ENCODE peak calls at places on chromosomes 2 and 18, in six cellular contexts. G, N, R, F, U and Q are unnamed samples.

GRCh38 chr2:40348665-40349064 is 103.2 kb downstream of the SLC8A1 start:
- DNase-seq in G (no peak), N (peak; percentile 21), R (no peak), F (no peak), U (no peak), Q (no peak)

GRCh38 chr2:10495988-10496313 is 47.8 kb upstream of the ODC1 start:
- DNase-seq in G (no peak), N (no peak), R (no peak), F (peak; percentile 40), U (no peak), Q (no peak)

GRCh38 chr2:9951522-9952285 is at the start of gene GRHL1:
- DNase-seq in G (peak; percentile 98), N (peak; percentile 100), R (peak; percentile 85), F (peak; percentile 89), U (peak; percentile 88), Q (peak; percentile 97)

GRCh38 chr2:206855585-206856433 is 83.5 kb upstream of the CPO start:
- DNase-seq in G (no peak), N (peak; percentile 45), R (no peak), F (no peak), U (no peak), Q (peak; percentile 61)

GRCh38 chr18:3447035-3447894 is 2.7 kb upstream of the TGIF1 start:
- DNase-seq in G (peak; percentile 73), N (peak; percentile 67), R (no peak), F (peak; percentile 65), U (no peak), Q (peak; percentile 77)

GRCh38 chr18:60935046-60935445 is 398.2 kb upstream of the CDH20 start:
- DNase-seq in G (no peak), N (no peak), R (no peak), F (no peak), U (no peak), Q (no peak)

GRCh38 chr18:28178720-28179119 is 1.8 kb upstream of the CDH2 start:
- DNase-seq in G (peak; percentile 34), N (peak; percentile 62), R (no peak), F (no peak), U (no peak), Q (no peak)

GRCh38 chr18:50143891-50144290 is 51.1 kb downstream of the MYO5B start:
- DNase-seq in G (peak; percentile 55), N (no peak), R (peak; percentile 34), F (no peak), U (no peak), Q (no peak)

GRCh38 chr18:28740575-28740974 is 563.6 kb upstream of the CDH2 start:
- DNase-seq in G (no peak), N (no peak), R (no peak), F (no peak), U (no peak), Q (no peak)

GRCh38 chr2:150188177-150188576 is 299.3 kb downstream of the RND3 start:
- DNase-seq in G (no peak), N (no peak), R (no peak), F (no peak), U (no peak), Q (no peak)

GRCh38 chr18:61587865-61588264 is 254.6 kb downstream of the CDH20 start:
- DNase-seq in G (peak; percentile 12), N (peak; percentile 58), R (no peak), F (no peak), U (no peak), Q (no peak)

GRCh38 chr2:182946949-182947348 is 80.5 kb upstream of the FRZB start:
- DNase-seq in G (no peak), N (no peak), R (no peak), F (no peak), U (no peak), Q (no peak)

GRCh38 chr2:27622921-27623384 is 5.9 kb downstream of the CCDC121 start:
- DNase-seq in G (no peak), N (peak; percentile 90), R (no peak), F (no peak), U (no peak), Q (no peak)

GRCh38 chr2:13332060-13332459 is 615.3 kb downstream of the TRIB2 start:
- DNase-seq in G (no peak), N (no peak), R (no peak), F (no peak), U (no peak), Q (no peak)

GRCh38 chr2:148590613-148591012 is 53.9 kb upstream of the EPC2 start:
- DNase-seq in G (no peak), N (peak; percentile 8), R (no peak), F (no peak), U (no peak), Q (no peak)

GRCh38 chr2:142865924-142866323 is 11.5 kb upstream of the KYNU start:
- DNase-seq in G (no peak), N (no peak), R (no peak), F (no peak), U (no peak), Q (no peak)

GRCh38 chr2:201984800-201985525 is 48.7 kb upstream of the FZD7 start:
- DNase-seq in G (no peak), N (no peak), R (no peak), F (no peak), U (no peak), Q (no peak)

GRCh38 chr2:176177580-176178270 is 10.7 kb upstream of the HOXD1 start:
- DNase-seq in G (no peak), N (peak; percentile 91), R (no peak), F (no peak), U (no peak), Q (no peak)

GRCh38 chr2:221501210-221501882 is 70.8 kb downstream of the EPHA4 start:
- DNase-seq in G (no peak), N (no peak), R (no peak), F (no peak), U (no peak), Q (no peak)

GRCh38 chr18:44715245-44715644 is 34.6 kb downstream of the SETBP1 start:
- DNase-seq in G (peak; percentile 54), N (peak; percentile 80), R (no peak), F (peak; percentile 68), U (no peak), Q (no peak)

GRCh38 chr2:191899442-191899841 is 52.6 kb upstream of the CAVIN2 start:
- DNase-seq in G (no peak), N (peak; percentile 74), R (no peak), F (no peak), U (no peak), Q (no peak)

GRCh38 chr2:205858781-205859478 is 176.6 kb downstream of the NRP2 start:
- DNase-seq in G (no peak), N (no peak), R (no peak), F (peak; percentile 70), U (no peak), Q (no peak)

GRCh38 chr18:34909637-34910364 is 131.4 kb upstream of the MAPRE2 start:
- DNase-seq in G (no peak), N (no peak), R (no peak), F (no peak), U (no peak), Q (no peak)

GRCh38 chr2:141699573-141699972 is 431.2 kb downstream of the LRP1B start:
- DNase-seq in G (no peak), N (no peak), R (peak; percentile 8), F (no peak), U (no peak), Q (no peak)

GRCh38 chr2:120587326-120587996 is 148.2 kb upstream of the GLI2 start:
- DNase-seq in G (no peak), N (peak; percentile 18), R (no peak), F (no peak), U (no peak), Q (no peak)
- H3K27me3 ChIP-seq in G (peaks cover 21% of the 10 kb centered on the region), N (no peaks in the 10 kb centered on the region), R (peaks cover 4% of the 10 kb centered on the region), F (no peaks in the 10 kb centered on the region), U (peaks cover 6% of the 10 kb centered on the region), Q (no peaks in the 10 kb centered on the region)

DNA sequence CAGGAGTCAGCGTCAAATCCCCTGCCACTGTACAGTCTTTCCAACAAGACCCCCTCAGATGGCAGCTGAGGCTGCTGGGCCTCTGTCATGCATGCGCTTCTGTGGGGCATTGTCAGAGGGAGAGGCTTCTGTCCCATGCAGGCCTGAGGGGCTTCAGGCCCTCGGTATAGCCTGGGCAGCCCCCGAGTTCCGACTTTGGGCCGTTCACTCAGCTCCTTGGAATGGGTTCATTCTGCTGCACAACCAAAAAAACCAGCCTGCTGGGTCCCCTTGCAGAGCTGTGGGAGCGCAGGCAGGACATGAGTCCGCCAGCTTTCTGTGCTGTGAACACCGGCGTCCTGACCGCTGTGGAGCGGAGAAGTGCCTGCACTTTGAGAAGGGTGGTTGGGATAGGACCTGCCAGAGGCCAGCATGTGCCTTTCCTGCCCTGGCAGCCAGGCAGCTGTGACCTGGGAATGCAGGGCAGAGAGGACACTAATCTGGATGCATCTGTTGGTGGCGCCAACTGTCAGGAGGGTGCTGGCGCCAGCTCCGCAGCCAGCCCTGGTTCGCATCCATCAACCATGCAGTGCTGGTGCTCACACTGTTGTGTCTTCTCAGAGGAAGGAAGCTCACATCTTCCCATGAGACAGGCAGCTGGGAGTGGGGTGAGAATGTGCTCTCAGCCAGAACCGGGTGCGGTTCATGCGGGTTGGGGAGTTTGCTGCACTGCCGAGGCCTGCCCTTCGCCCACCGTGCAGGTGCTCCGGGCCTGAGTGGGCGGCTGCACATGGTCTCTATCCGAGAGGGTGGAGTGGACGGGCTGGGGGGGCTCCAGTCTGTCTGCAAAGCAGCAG is 14.3 kb downstream of the ARHGEF4 start:
- DNase-seq in G (no peak), N (peak; percentile 55), R (no peak), F (no peak), U (no peak), Q (peak; percentile 70)
- H3K4me3 ChIP-seq in G (no peak overlapping the region), N (no peak overlapping the region), R (no peak overlapping the region), F (no peak overlapping the region), U (no peak overlapping the region), Q (no peak overlapping the region)

DNA sequence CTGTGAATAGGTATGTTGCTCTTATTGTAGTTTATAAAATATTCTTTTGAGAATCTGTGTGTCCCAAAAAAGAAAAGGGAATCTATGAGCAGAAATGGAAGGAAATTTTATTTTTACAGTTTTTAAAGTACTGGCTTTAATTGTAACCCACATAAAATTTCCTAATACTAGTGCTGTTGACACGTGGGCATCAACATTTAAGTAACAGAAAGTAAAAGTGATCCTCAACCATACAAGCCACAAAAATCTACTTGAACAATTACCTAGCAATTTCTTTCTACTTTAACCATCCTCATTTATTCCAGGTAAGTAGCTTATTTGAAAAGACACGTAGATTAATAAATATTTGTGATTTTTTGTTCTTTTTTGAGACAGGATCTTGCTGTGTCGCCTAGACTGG is 62.0 kb downstream of the MAP3K20 start:
- DNase-seq in G (no peak), N (no peak), R (no peak), F (no peak), U (no peak), Q (no peak)
- H3K4me1 ChIP-seq in G (no peaks in the 10 kb centered on the region), N (peaks cover 25% of the 10 kb centered on the region), R (no peaks in the 10 kb centered on the region), F (no peaks in the 10 kb centered on the region), U (peaks cover 12% of the 10 kb centered on the region), Q (peaks cover 2% of the 10 kb centered on the region)

GRCh38 chr2:48574353-48575290 is 43.0 kb upstream of the GTF2A1L start:
- DNase-seq in G (no peak), N (no peak), R (no peak), F (no peak), U (no peak), Q (no peak)

GRCh38 chr2:48572797-48573196 is 42.8 kb downstream of the STON1 start:
- DNase-seq in G (no peak), N (no peak), R (peak; percentile 90), F (no peak), U (no peak), Q (no peak)

GRCh38 chr2:48578313-48578712 is 39.3 kb upstream of the GTF2A1L start:
- DNase-seq in G (no peak), N (no peak), R (no peak), F (no peak), U (no peak), Q (no peak)
- H3K27me3 ChIP-seq in G (no peaks in the 10 kb centered on the region), N (no peaks in the 10 kb centered on the region), R (no peaks in the 10 kb centered on the region), F (no peaks in the 10 kb centered on the region), U (no peaks in the 10 kb centered on the region), Q (no peaks in the 10 kb centered on the region)